ENCODE peak calls at places on chromosomes 2 and 18, in five cellular contexts. N, E, F, Q and T are unnamed samples.
A peak's percentile ranks its signal among the peaks of the same experiment; 100 is the strongest.

GRCh38 chr2:213281156-213281555 is 3.1 kb upstream of the SPAG16 start:
- DNase-seq in N (no peak), E (no peak), F (no peak), Q (no peak), T (no peak)

GRCh38 chr18:48913201-48913600 is 37.6 kb downstream of the SMAD7 start:
- DNase-seq in N (no peak), E (peak; percentile 48), F (no peak), Q (no peak), T (no peak)

GRCh38 chr2:73907840-73908452 is 15.1 kb downstream of the ACTG2 start:
- DNase-seq in N (peak; percentile 33), E (peak; percentile 67), F (no peak), Q (peak; percentile 68), T (no peak)

GRCh38 chr2:230666885-230667712 is 45.5 kb upstream of the CAB39 start:
- DNase-seq in N (no peak), E (no peak), F (no peak), Q (peak; percentile 26), T (no peak)

GRCh38 chr2:100339823-100340222 is 17.5 kb upstream of the LONRF2 start:
- DNase-seq in N (no peak), E (no peak), F (no peak), Q (no peak), T (no peak)

GRCh38 chr2:182866461-182867369 is at the start of gene FRZB:
- DNase-seq in N (no peak), E (no peak), F (peak; percentile 66), Q (peak; percentile 91), T (peak; percentile 60)

GRCh38 chr2:113068706-113069485 is 1.1 kb downstream of the IL1F10 start:
- DNase-seq in N (no peak), E (no peak), F (no peak), Q (no peak), T (no peak)

GRCh38 chr18:9434240-9434701 is 41.0 kb upstream of the RALBP1 start:
- DNase-seq in N (no peak), E (no peak), F (no peak), Q (peak; percentile 89), T (peak; percentile 48)

GRCh38 chr2:41779873-41780272 is 267.9 kb upstream of the PKDCC start:
- DNase-seq in N (no peak), E (no peak), F (no peak), Q (no peak), T (no peak)

GRCh38 chr2:235834781-235835180 is 333.4 kb downstream of the GBX2 start:
- DNase-seq in N (no peak), E (no peak), F (no peak), Q (no peak), T (no peak)

GRCh38 chr2:109447811-109448210 is 166.0 kb downstream of the SEPTIN10 start:
- DNase-seq in N (no peak), E (no peak), F (no peak), Q (no peak), T (no peak)

GRCh38 chr2:115634578-115634977 is 1192.1 kb downstream of the DPP10 start:
- DNase-seq in N (no peak), E (no peak), F (no peak), Q (peak; percentile 4), T (no peak)

GRCh38 chr2:70111752-70112591 is 24.7 kb downstream of the PCBP1 start:
- DNase-seq in N (no peak), E (no peak), F (no peak), Q (no peak), T (no peak)

GRCh38 chr2:101679037-101679726 is 18.3 kb upstream of the MAP4K4 start:
- DNase-seq in N (no peak), E (no peak), F (no peak), Q (no peak), T (no peak)

GRCh38 chr2:212264227-212264626 is 274.4 kb downstream of the ERBB4 start:
- DNase-seq in N (no peak), E (no peak), F (no peak), Q (no peak), T (no peak)

GRCh38 chr18:32724071-32724696 is 48.6 kb downstream of the KLHL14 start:
- DNase-seq in N (no peak), E (no peak), F (no peak), Q (no peak), T (no peak)

GRCh38 chr2:29440921-29441623 is 325.9 kb downstream of the CLIP4 start:
- DNase-seq in N (no peak), E (no peak), F (no peak), Q (no peak), T (no peak)

GRCh38 chr2:189555243-189555642 is 25.3 kb downstream of the SLC40A1 start:
- DNase-seq in N (peak; percentile 79), E (no peak), F (peak; percentile 57), Q (no peak), T (no peak)

DNA sequence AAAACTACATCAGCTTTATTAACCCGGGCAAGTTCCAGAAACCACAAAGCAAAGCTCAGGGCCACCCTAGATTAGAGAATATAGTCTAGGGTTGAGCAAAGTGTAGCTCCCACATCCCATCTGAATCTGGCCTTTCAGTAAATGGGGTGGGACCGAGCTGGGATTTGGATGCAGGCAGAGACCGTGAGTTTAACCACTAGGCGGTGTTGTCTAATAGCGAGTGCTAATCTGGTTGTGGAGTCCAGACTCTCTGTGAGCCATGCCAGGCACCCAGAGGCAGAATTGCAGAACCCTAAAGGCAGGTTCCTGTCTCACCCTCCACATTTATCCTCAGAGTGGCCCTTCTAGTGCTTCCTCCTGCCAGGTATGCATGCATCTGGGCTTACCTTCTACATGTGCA is 435.9 kb downstream of the TSN start:
- DNase-seq in N (peak; percentile 27), E (peak; percentile 7), F (no peak), Q (peak; percentile 76), T (peak; percentile 39)
- TF ChIP-seq CTCF in N (peak; percentile 35), E (peak; percentile 55), F (peak; percentile 46), Q (peak; percentile 67), T (peak; percentile 68)

GRCh38 chr2:58065248-58065647 is 18.6 kb downstream of the VRK2 start:
- DNase-seq in N (no peak), E (no peak), F (no peak), Q (no peak), T (no peak)

GRCh38 chr2:58067001-58067400 is 20.4 kb downstream of the VRK2 start:
- DNase-seq in N (no peak), E (no peak), F (no peak), Q (no peak), T (no peak)

GRCh38 chr2:58072102-58072501 is 25.5 kb downstream of the VRK2 start:
- DNase-seq in N (no peak), E (no peak), F (no peak), Q (no peak), T (no peak)

GRCh38 chr2:58073008-58073407 is 26.4 kb downstream of the VRK2 start:
- DNase-seq in N (no peak), E (no peak), F (no peak), Q (no peak), T (no peak)

GRCh38 chr2:58070765-58071164 is 24.2 kb downstream of the VRK2 start:
- DNase-seq in N (no peak), E (no peak), F (no peak), Q (no peak), T (no peak)
- TF ChIP-seq CTCF in N (no peak), E (no peak), F (no peak), Q (no peak), T (no peak)

DNA sequence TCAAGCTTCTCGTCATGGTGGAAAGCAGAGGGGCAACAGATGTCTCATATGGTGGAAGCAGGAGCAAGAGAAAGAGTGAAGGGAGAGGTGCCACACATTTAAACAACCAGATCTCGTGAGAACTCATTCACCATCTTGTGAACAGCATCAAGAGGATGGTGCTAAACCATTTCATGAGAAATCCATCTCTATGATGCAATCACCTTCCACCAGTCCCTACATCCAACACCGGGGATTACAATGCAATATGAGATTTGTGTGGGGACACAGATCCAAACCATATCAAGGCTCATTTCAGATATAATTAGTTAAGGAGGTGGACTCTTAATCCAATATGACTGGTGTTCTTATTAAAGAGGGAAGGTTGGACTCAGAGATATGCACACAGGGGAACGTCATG is 272.8 kb downstream of the KCNS3 start:
- DNase-seq in N (no peak), E (no peak), F (no peak), Q (no peak), T (no peak)
- TF ChIP-seq CTCF in N (no peak), E (no peak), F (no peak), Q (no peak), T (no peak)

GRCh38 chr2:42979416-42979869 is 187.1 kb upstream of the HAAO start:
- DNase-seq in N (peak; percentile 77), E (no peak), F (peak; percentile 89), Q (no peak), T (no peak)
- TF ChIP-seq CTCF in N (peak; percentile 13), E (no peak), F (peak; percentile 18), Q (no peak), T (no peak)

GRCh38 chr2:111883661-111884591 is at the start of gene ANAPC1:
- DNase-seq in N (peak; percentile 90), E (peak; percentile 92), F (peak; percentile 91), Q (peak; percentile 95), T (peak; percentile 80)

GRCh38 chr2:111884592-111884964 is 585 bp upstream of the ANAPC1 start:
- DNase-seq in N (no peak), E (no peak), F (no peak), Q (no peak), T (no peak)
- TF ChIP-seq CTCF in N (no peak), E (no peak), F (no peak), Q (peak; percentile 1), T (no peak)

DNA sequence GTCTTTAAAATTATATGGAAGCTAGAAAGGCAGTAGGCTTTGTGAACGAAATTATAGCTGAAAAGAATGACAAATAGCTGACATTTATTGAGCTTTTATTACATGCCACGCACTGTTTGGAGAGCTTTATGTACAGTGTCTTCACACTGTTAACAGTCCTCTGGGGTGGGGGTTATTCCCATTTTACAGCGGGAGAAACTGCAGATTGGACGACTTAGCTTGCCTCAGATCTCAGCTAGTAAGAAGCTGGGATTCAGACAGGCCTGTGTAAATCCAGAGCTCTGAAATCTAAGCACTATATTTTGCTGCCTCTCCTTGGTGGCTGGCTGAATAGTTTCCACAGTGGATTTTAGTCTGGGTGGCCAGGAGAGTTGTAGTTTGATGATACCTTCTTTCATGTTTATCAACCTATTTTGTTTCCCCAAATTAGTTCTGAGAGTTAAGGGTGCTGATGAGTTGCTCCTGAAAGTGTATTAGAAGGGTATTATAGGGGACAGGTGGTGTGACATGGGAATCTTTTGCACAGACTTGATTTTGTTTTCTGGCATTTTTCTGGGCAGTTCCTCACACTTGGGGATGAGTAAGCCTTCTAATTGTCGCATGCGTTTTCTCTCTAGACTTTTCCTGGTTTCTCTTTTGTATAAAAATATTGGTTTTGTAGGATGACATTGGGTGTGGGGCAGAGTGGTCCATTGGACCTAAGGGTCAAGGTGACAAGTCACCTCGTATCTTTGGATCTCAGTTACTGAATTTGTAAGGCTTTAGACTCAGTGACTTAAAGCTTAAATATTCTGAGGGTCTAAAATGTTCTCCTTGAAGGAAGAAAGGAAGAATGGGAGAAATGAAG is 1.5 kb downstream of the ACSL3 start:
- DNase-seq in N (peak; percentile 41), E (peak; percentile 13), F (no peak), Q (peak; percentile 27), T (no peak)
- TF ChIP-seq CTCF in N (no peak), E (no peak), F (no peak), Q (no peak), T (no peak)

GRCh38 chr2:27428213-27428977 is at the start of gene NRBP1:
- DNase-seq in N (peak; percentile 93), E (peak; percentile 96), F (peak; percentile 95), Q (peak; percentile 98), T (peak; percentile 89)
- TF ChIP-seq CTCF in N (peak; percentile 35), E (peak; percentile 66), F (no peak), Q (peak; percentile 6), T (no peak)